ENCODE peak calls at places on chromosomes 12 and 14, in four cellular contexts. F, I, R and A are unnamed samples.

GRCh38 chr12:127750076-127750840 is 516.7 kb upstream of the TMEM132C start:
- DNase-seq in F (no peak), I (no peak), R (no peak), A (no peak)

GRCh38 chr12:115922952-115923564 is 354.4 kb downstream of the MED13L start:
- DNase-seq in F (no peak), R (peak), I (peak), A (no peak)

GRCh38 chr14:95043732-95044462 is 113.4 kb downstream of the DICER1 start:
- DNase-seq in F (no peak), R (no peak), I (no peak), A (no peak)

GRCh38 chr12:93725531-93725930 is 48.4 kb downstream of the CRADD start:
- DNase-seq in I (no peak), R (no peak), F (no peak), A (no peak)

GRCh38 chr12:26402648-26403047 is 207.3 kb downstream of the SSPN start:
- DNase-seq in I (no peak), F (no peak), R (peak), A (peak)

GRCh38 chr12:56995930-56996496 is 10.3 kb downstream of the ZBTB39 start:
- DNase-seq in R (no peak), F (no peak), I (no peak), A (no peak)

GRCh38 chr12:57543666-57544065 is 3.3 kb downstream of the DCTN2 start:
- DNase-seq in I (no peak), F (no peak), R (no peak), A (no peak)

GRCh38 chr12:131188131-131189050 is 234.7 kb downstream of the ADGRD1 start:
- DNase-seq in R (no peak), F (no peak), I (no peak), A (no peak)

GRCh38 chr12:120539303-120539702 is 5.1 kb downstream of the RNF10 start:
- DNase-seq in R (peak), I (no peak), F (no peak), A (no peak)

GRCh38 chr12:19960527-19960926 is 407.8 kb upstream of the PDE3A start:
- DNase-seq in F (no peak), R (no peak), I (no peak), A (no peak)

GRCh38 chr14:89489796-89490506 is 72.9 kb upstream of the FOXN3 start:
- DNase-seq in R (no peak), I (no peak), F (no peak), A (no peak)

GRCh38 chr14:96265387-96265786 is 9.4 kb downstream of the BDKRB1 start:
- DNase-seq in R (no peak), F (no peak), I (no peak), A (no peak)

GRCh38 chr14:76309572-76310551 is 66.1 kb upstream of the ESRRB start:
- DNase-seq in R (no peak), F (no peak), I (no peak), A (no peak)

GRCh38 chr14:79011091-79011919 is 841.1 kb downstream of the NRXN3 start:
- DNase-seq in R (peak), F (no peak), I (peak), A (peak)

GRCh38 chr12:57940052-57940914 is 1.1 kb upstream of the ATP23 start:
- DNase-seq in R (no peak), F (no peak), I (no peak), A (no peak)

GRCh38 chr14:58104808-58105207 is 47.2 kb downstream of the ARMH4 start:
- DNase-seq in I (no peak), F (no peak), R (no peak), A (no peak)

GRCh38 chr14:94548999-94549985 is 11.9 kb upstream of the SERPINA4 start:
- DNase-seq in I (peak), F (peak), R (peak), A (peak)

GRCh38 chr14:68785817-68786490 is 6.9 kb downstream of the ZFP36L1 start:
- DNase-seq in I (no peak), F (no peak), R (peak), A (no peak)

GRCh38 chr14:100070310-100070709 is 5.1 kb downstream of the EVL start:
- DNase-seq in R (no peak), F (no peak), I (no peak), A (no peak)

GRCh38 chr12:50765325-50765911 is 1.5 kb downstream of the ATF1 start:
- DNase-seq in R (peak), I (peak), F (no peak), A (peak)

GRCh38 chr14:66359500-66359899 is 126.7 kb upstream of the CCDC196 start:
- DNase-seq in R (peak), F (peak), I (peak), A (peak)

GRCh38 chr14:33525626-33526025 is 425.2 kb downstream of the EGLN3 start:
- DNase-seq in I (no peak), R (no peak), F (no peak), A (no peak)

GRCh38 chr12:44835641-44836379 is 40.3 kb downstream of the NELL2 start:
- DNase-seq in F (no peak), R (no peak), I (no peak), A (peak)

GRCh38 chr12:92439397-92439779 is 263.4 kb upstream of the PLEKHG7 start:
- DNase-seq in I (no peak), R (no peak), F (no peak), A (no peak)

GRCh38 chr12:16603916-16604575 is 1.9 kb downstream of the LMO3 start:
- DNase-seq in I (no peak), R (no peak), F (no peak), A (peak)

GRCh38 chr12:111056618-111057521 is 136.5 kb upstream of the MYL2 start:
- DNase-seq in R (no peak), I (peak), F (peak), A (no peak)

GRCh38 chr14:75448209-75448608 is 20.4 kb downstream of the JDP2 start:
- DNase-seq in I (no peak), R (no peak), F (no peak), A (no peak)

GRCh38 chr12:108273217-108273616 is 65.9 kb downstream of the CMKLR1 start:
- DNase-seq in I (no peak), R (no peak), F (no peak), A (no peak)